ENCODE peak calls at places on chromosomes 16 and 17, in nine cellular contexts. A is transverse colon, B is suprapubic skin, E is A549, Q is stomach, Z is ovary, V is HepG2, K is esophagus muscularis mucosa, U is H1. T is an unnamed sample.

GRCh38 chr17:61324540-61324868 is 75.1 kb upstream of the TBX2 start:
- DNase-seq in K (no peak), B (no peak), Z (no peak), U (no peak), V (peak; percentile 49), A (no peak), Q (no peak), E (peak; percentile 55), T (no peak)

GRCh38 chr17:53319947-53320346 is 502.8 kb upstream of the KIF2B start:
- DNase-seq in K (no peak), B (no peak), A (no peak), U (no peak), Q (no peak), Z (no peak), V (no peak), E (no peak), T (no peak)

GRCh38 chr17:7466318-7466643 is 13.2 kb downstream of the ZBTB4 start:
- DNase-seq in U (no peak), E (no peak), A (no peak), B (no peak), Z (no peak), V (no peak), Q (no peak), K (no peak), T (no peak)

GRCh38 chr16:11396241-11397048 is 51.2 kb downstream of the RMI2 start:
- DNase-seq in V (peak; percentile 76), Q (peak; percentile 76), U (peak; percentile 98), K (no peak), E (peak; percentile 67), A (peak; percentile 68), B (peak; percentile 82), Z (peak; percentile 81), T (peak; percentile 84)

GRCh38 chr16:85557083-85557975 is 55.8 kb upstream of the GSE1 start:
- DNase-seq in A (peak; percentile 71), Q (no peak), B (no peak), V (peak; percentile 75), Z (peak; percentile 54), U (peak; percentile 63), K (no peak), E (peak; percentile 32), T (no peak)

GRCh38 chr17:43449470-43450202 is 34.1 kb upstream of the DHX8 start:
- DNase-seq in Z (no peak), K (no peak), A (no peak), V (peak; percentile 97), Q (peak; percentile 34), U (no peak), B (no peak), E (peak; percentile 80), T (no peak)

GRCh38 chr17:48577330-48577945 is 712 bp downstream of the HOXB4 start:
- DNase-seq in U (no peak), E (no peak), Q (no peak), A (no peak), K (no peak), B (no peak), Z (no peak), V (no peak), T (no peak)

GRCh38 chr16:49183911-49184310 is 97.7 kb downstream of the CBLN1 start:
- DNase-seq in U (peak; percentile 85), Q (no peak), Z (no peak), K (no peak), E (peak; percentile 22), B (no peak), V (peak; percentile 20), A (peak; percentile 73), T (no peak)

GRCh38 chr17:5526821-5527598 is 40.6 kb downstream of the MIS12 start:
- DNase-seq in Z (no peak), U (no peak), A (peak; percentile 26), V (peak; percentile 59), Q (no peak), E (peak; percentile 81), K (no peak), B (no peak), T (peak; percentile 85)

GRCh38 chr16:4053663-4054479 is 62.4 kb downstream of the ADCY9 start:
- DNase-seq in U (no peak), V (no peak), B (peak; percentile 84), Q (peak; percentile 29), K (peak; percentile 94), E (peak; percentile 29), A (peak; percentile 49), Z (peak; percentile 69), T (peak; percentile 85)

GRCh38 chr16:4051591-4051990 is 64.7 kb downstream of the ADCY9 start:
- DNase-seq in K (no peak), U (no peak), B (no peak), Z (no peak), V (no peak), E (no peak), Q (no peak), A (no peak), T (no peak)

GRCh38 chr16:4055748-4056147 is 60.5 kb downstream of the ADCY9 start:
- DNase-seq in K (no peak), A (no peak), Z (peak; percentile 11), U (peak; percentile 29), B (no peak), E (no peak), V (no peak), Q (no peak), T (peak; percentile 34)

GRCh38 chr16:4052096-4052495 is 64.1 kb downstream of the ADCY9 start:
- DNase-seq in K (no peak), B (no peak), A (no peak), V (no peak), Q (no peak), Z (no peak), U (no peak), E (no peak), T (peak; percentile 43)

DNA sequence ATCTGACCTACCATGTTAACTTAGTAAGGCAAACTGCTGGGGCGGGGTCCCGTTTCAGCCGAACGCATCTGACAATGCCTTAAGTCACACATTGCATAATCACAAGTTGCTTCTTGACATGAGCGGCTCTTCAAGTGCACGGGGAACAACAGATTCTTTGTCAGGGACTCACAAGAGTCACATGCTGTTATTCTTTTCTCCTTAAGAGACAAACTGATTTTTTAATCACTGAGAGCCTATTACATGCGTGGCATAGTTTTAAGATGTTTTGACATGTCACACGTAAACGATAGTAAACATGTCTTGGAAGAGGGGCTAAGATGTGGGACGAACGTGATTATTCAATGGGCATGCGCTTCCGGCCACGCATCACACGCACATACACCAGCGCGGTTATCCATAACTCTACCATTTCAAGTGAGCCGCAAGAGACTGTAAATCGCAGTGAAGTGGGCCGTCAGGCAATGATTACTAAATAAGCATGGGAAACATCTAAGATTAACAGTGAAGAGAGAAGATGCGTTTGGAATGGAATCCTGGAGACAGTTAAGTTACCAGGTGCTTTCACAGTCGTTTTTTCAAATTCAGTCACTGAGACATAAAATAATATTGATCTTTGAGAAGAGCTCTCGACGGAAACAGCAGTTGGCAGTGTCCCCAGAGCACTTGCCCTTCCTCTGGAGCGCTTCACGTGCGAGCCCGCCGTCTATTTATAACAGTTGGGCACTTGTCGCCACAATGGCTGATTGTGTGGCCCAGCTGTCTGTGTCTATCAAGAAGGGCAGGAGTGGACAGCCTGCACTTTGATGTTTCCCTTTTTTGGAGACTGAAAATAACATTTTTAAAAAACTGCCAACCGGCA is 63.2 kb downstream of the ADCY9 start:
- DNase-seq in A (peak; percentile 69), B (peak; percentile 87), K (no peak), V (no peak), Z (peak; percentile 39), Q (no peak), E (no peak), U (no peak), T (peak; percentile 74)
- TF ChIP-seq EP300 in A (no peak), B (no peak), K (no peak), V (no peak), Z (no peak), Q (no peak), E (no peak), U (no peak), T (no peak)

GRCh38 chr16:69181-69580 is 3.2 kb downstream of the RHBDF1 start:
- DNase-seq in E (no peak), Q (no peak), A (no peak), U (no peak), V (no peak), K (no peak), B (no peak), Z (no peak), T (no peak)
- TF ChIP-seq EP300 in E (no peak), Q (no peak), A (no peak), U (no peak), V (no peak), K (no peak), B (no peak), Z (no peak), T (no peak)

GRCh38 chr17:79047291-79047920 is 23.4 kb downstream of the C1QTNF1 start:
- DNase-seq in U (no peak), A (no peak), Q (no peak), K (no peak), V (no peak), Z (no peak), B (no peak), E (no peak), T (peak; percentile 73)

GRCh38 chr17:79045830-79046500 is 22.0 kb downstream of the C1QTNF1 start:
- DNase-seq in E (peak; percentile 78), Q (peak; percentile 82), V (peak; percentile 71), K (no peak), Z (peak; percentile 68), U (peak; percentile 91), B (peak; percentile 82), A (peak; percentile 74), T (peak; percentile 90)

GRCh38 chr17:79045001-79045729 is 21.2 kb downstream of the C1QTNF1 start:
- DNase-seq in Q (no peak), A (no peak), K (no peak), V (no peak), B (peak; percentile 58), E (no peak), U (no peak), Z (no peak), T (peak; percentile 61)

GRCh38 chr17:79047923-79048825 is 24.2 kb downstream of the C1QTNF1 start:
- DNase-seq in E (no peak), B (no peak), A (no peak), Q (peak; percentile 39), V (no peak), Z (no peak), K (no peak), U (no peak), T (peak; percentile 61)

DNA sequence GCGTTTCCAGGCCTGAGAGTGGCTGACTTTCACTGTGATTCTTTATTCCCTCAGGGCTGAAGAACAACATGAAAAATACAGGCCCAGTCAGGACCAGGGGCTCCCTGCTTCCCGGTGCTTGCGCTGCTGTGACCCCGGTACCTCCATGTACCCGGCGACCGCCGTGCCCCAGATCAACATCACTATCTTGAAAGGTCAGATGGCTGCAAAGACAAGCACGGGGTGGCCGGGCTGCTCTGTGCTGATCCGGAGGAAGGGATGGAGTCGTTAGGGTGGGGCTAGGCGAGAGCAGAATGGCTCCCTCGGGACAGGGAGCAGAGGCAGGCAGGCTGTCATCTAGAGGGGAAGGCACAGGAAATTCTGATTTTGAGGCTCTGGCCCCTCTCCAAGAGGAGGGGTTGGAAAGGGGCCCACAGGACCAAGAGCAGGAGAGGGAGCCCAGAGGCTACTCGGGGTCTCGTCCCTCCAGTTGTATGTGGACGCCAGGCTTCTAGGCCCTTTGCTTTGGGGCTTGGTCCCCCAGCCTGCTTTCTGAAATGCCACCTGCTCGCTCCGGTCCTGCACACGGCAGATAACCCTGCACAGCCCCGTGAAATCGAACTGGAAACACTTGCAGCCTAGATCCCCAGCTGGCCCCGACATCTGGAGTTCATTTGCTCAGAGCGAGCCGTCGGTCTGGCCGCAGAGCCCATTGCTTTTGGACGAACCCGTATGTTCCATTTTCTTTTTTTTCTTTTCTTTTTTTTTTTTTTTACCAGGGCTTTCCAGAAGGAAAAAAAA is 22.7 kb downstream of the C1QTNF1 start:
- DNase-seq in K (no peak), Z (no peak), Q (no peak), B (no peak), V (no peak), U (no peak), A (no peak), E (no peak), T (peak; percentile 87)
- TF ChIP-seq EP300 in K (no peak), Z (no peak), Q (no peak), B (no peak), V (no peak), U (no peak), A (no peak), E (no peak), T (no peak)

GRCh38 chr17:44921122-44921882 is 6.0 kb upstream of the GFAP start:
- DNase-seq in E (no peak), K (no peak), U (peak; percentile 73), Q (no peak), V (no peak), Z (no peak), B (peak; percentile 50), A (no peak), T (peak; percentile 57)
- TF ChIP-seq EP300 in E (no peak), K (no peak), U (no peak), Q (no peak), V (no peak), Z (no peak), B (no peak), A (no peak), T (no peak)